ENCODE peak calls at places on chromosomes 16 and 17, in five cellular contexts. C is Peyer's patch, P is astrocyte of the spinal cord, L is WERI-Rb-1, S is GM23338. T is an unnamed sample.

GRCh38 chr17:560379-560935 is 154.2 kb downstream of the VPS53 start:
- DNase-seq in C (no peak), L (no peak), P (no peak), S (no peak), T (peak)

GRCh38 chr16:17252064-17252463 is 218.7 kb downstream of the XYLT1 start:
- DNase-seq in C (no peak), P (peak), L (no peak), S (no peak), T (no peak)

GRCh38 chr17:78176548-78177025 is 8.2 kb downstream of the SYNGR2 start:
- DNase-seq in S (peak), C (peak), L (peak), P (peak), T (no peak)

GRCh38 chr16:68065716-68066305 is 19.4 kb upstream of the NFATC3 start:
- DNase-seq in P (peak), L (no peak), S (no peak), C (peak), T (no peak)

GRCh38 chr17:62800580-62800979 is 7.5 kb downstream of the MARCHF10 start:
- DNase-seq in L (no peak), P (peak), S (peak), C (no peak), T (peak)

GRCh38 chr17:2042355-2042929 is 620 bp downstream of the OVCA2 start:
- DNase-seq in P (peak), L (peak), C (no peak), S (peak), T (no peak)

GRCh38 chr16:70160388-70160787 is 13.2 kb upstream of the CLEC18C start:
- DNase-seq in C (no peak), L (no peak), P (no peak), S (no peak), T (no peak)

GRCh38 chr16:24728011-24728410 is 1.4 kb upstream of the TNRC6A start:
- DNase-seq in C (no peak), P (no peak), S (no peak), L (no peak), T (no peak)

GRCh38 chr17:65121916-65122821 is 15.0 kb upstream of the RGS9 start:
- DNase-seq in L (no peak), C (no peak), P (no peak), S (no peak), T (no peak)

GRCh38 chr16:13542284-13542683 is 377.7 kb upstream of the ERCC4 start:
- DNase-seq in C (no peak), S (no peak), L (no peak), P (no peak), T (no peak)

GRCh38 chr17:53749178-53749577 is 73.5 kb upstream of the KIF2B start:
- DNase-seq in L (no peak), S (peak), C (no peak), P (peak), T (peak)

GRCh38 chr17:40415390-40415789 is 2.3 kb downstream of the TOP2A start:
- DNase-seq in P (peak), C (no peak), S (peak), L (no peak), T (peak)

GRCh38 chr17:3826191-3826590 is 19.9 kb downstream of the NCBP3 start:
- DNase-seq in S (no peak), P (no peak), L (no peak), C (no peak), T (no peak)

GRCh38 chr16:66529475-66529874 is 20.4 kb downstream of the TK2 start:
- DNase-seq in L (no peak), C (no peak), S (no peak), P (no peak), T (no peak)

GRCh38 chr17:36756695-36757094 is 155.3 kb downstream of the MRM1 start:
- DNase-seq in C (no peak), S (no peak), P (no peak), L (no peak), T (no peak)

DNA sequence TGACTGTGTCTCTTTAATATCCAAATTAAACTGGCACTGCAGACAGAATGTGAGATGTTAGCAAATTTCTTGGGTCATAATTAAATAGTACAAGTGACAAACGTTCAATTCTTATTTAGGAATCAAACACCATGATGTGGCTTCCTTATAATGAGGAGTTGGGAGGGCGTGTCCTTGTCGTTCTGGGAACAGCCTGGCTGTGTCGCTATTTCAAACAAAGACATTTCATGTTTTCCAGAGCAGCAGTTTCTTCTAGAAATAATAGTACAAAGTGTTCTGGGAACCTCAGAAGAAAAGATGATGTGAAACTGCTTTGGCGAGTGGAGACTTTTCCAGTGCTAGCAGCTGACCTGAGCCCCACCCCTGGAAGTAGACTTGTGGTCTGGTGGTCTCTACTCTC is 301.7 kb upstream of the N4BP1 start:
- DNase-seq in S (peak), L (no peak), C (no peak), P (no peak), T (no peak)
- TF ChIP-seq CTCF in S (peak), L (peak), C (no peak), P (no peak), T (no peak)

GRCh38 chr17:50613596-50613995 is 21.1 kb upstream of the ABCC3 start:
- DNase-seq in P (no peak), S (no peak), L (peak), C (no peak), T (no peak)
- TF ChIP-seq CTCF in P (no peak), S (peak), L (peak), C (no peak), T (no peak)

DNA sequence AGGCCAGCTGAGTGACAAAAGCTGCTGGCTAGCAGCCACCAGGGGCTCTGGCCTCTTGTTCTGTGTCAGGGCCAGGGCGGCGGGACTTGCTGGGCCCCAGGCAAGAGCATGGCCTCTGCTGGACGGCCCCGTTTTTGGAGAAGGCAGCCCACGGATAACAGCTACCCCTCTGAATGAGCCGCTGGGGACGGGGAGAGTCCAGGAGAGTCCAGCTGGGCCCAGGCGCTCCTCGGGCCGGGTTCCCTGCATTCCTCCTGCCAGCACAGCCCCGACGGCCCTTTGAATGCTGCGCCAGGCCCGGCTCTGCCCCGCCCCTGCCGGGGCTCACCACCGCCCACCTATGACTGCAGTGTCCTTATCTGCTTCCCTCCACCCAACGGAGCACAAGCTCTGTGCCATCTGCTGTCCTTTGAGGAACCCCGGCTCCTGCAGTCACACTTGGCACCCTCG is 33.4 kb downstream of the SLC7A5 start:
- DNase-seq in L (no peak), C (no peak), P (no peak), S (no peak), T (no peak)
- TF ChIP-seq CTCF in L (no peak), C (no peak), P (no peak), S (no peak), T (no peak)

DNA sequence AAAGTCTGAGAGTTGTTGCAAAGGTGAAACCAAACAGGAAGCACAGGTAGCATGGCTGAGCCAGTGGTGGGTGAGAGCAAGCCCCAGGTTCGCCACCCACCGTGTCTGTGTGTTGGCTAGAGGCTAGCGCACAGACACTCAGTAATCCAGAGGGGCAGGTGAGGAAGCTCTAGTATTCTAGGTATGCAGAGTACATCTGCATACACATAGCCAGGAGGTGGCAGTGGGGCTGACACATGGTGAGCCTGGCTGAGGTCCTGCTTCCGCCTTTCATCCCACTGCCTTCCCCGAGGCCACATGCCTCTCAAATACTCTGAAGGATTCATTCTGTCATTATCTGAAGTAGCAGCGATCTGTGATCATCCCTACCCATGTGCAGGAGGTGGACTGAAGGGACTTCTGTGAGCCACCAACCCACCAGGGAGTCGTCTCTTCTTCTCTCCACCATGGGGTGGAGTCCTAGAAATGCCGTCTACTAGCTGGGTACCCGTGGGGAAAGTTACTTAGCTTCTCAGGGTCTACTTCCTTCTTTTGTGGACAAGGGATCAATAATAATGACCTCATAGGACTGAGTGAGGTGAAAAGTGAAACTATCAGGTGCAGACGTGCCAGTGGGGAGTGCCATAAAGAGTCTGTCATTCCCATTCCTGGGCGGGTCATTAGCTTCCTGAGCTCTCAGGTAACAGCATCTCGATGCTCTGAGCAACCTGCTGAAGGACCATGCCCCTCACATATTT is 36.0 kb upstream of the ICAM2 start:
- DNase-seq in S (peak), P (no peak), C (no peak), L (no peak), T (no peak)
- TF ChIP-seq CTCF in S (no peak), P (no peak), C (no peak), L (no peak), T (no peak)

GRCh38 chr16:84294196-84295142 is at the start of gene WFDC1:
- DNase-seq in P (no peak), S (peak), C (no peak), L (peak), T (no peak)
- TF ChIP-seq CTCF in P (no peak), S (no peak), C (no peak), L (no peak), T (no peak)

T was measured in RWPE1.